ENCODE peak calls at places on chromosome 10, in eight cellular contexts. R is stimulated activated CD4-positive, alpha-beta T cell treated with anti-CD3 and anti-CD28 coated beads, Interleukin-4, amount 100 ng/mL, for 48 hours; M is NCI-H1105; G is GM12891; Y is glomerular endothelial cell; J is CD8-positive, alpha-beta T cell; A is epithelial cell of esophagus; L is germinal center. F is an unnamed sample.
A peak's percentile ranks its signal among the peaks of the same experiment; 100 is the strongest.

GRCh38 chr10:67697646-67698245 is 1.8 kb upstream of the CTNNA3 start:
- DNase-seq in R (peak; percentile 5), A (peak; percentile 57), M (peak; percentile 18), J (peak; percentile 21), Y (peak; percentile 33), G (peak; percentile 30), L (peak; percentile 37), F (peak; percentile 87)

GRCh38 chr10:12406764-12407400 is 57.5 kb downstream of the CAMK1D start:
- DNase-seq in Y (no peak), G (no peak), J (no peak), M (no peak), L (no peak), R (no peak), A (no peak), F (no peak)

GRCh38 chr10:88974446-88975376 is 15.9 kb upstream of the FAS start:
- DNase-seq in J (no peak), L (no peak), A (no peak), M (no peak), Y (no peak), R (no peak), G (no peak), F (no peak)

GRCh38 chr10:16967866-16968721 is 150.9 kb upstream of the RSU1 start:
- DNase-seq in J (no peak), L (no peak), M (no peak), R (no peak), Y (peak; percentile 78), A (peak; percentile 36), G (no peak), F (no peak)

GRCh38 chr10:70621497-70622078 is 19.0 kb upstream of the PRF1 start:
- DNase-seq in G (no peak), Y (no peak), R (no peak), M (no peak), J (no peak), L (no peak), A (no peak), F (no peak)

GRCh38 chr10:120521880-120522279 is 64.9 kb downstream of the PLPP4 start:
- DNase-seq in R (no peak), L (no peak), G (no peak), Y (no peak), A (no peak), M (no peak), J (no peak), F (no peak)

GRCh38 chr10:126663880-126664279 is 6.6 kb downstream of the C10orf90 start:
- DNase-seq in J (no peak), Y (no peak), R (no peak), A (peak; percentile 28), G (no peak), M (no peak), L (no peak), F (no peak)

GRCh38 chr10:3786295-3786981 is 1.4 kb upstream of the KLF6 start:
- DNase-seq in R (no peak), L (no peak), Y (no peak), G (no peak), M (no peak), A (peak; percentile 88), J (no peak), F (no peak)

GRCh38 chr10:5776881-5777197 is 36.4 kb downstream of the GDI2 start:
- DNase-seq in Y (no peak), M (no peak), G (no peak), L (no peak), A (peak; percentile 48), R (no peak), J (no peak), F (no peak)

GRCh38 chr10:79049931-79050895 is 18.6 kb upstream of the ZMIZ1 start:
- DNase-seq in J (peak; percentile 6), A (no peak), L (no peak), Y (no peak), R (no peak), M (no peak), G (no peak), F (no peak)

GRCh38 chr10:88672041-88672440 is 7.8 kb downstream of the LIPF start:
- DNase-seq in J (no peak), L (no peak), Y (no peak), G (no peak), M (no peak), R (no peak), A (no peak), F (no peak)

GRCh38 chr10:30502266-30503058 is 68.5 kb downstream of the MAP3K8 start:
- DNase-seq in A (peak; percentile 14), R (no peak), J (peak; percentile 59), M (no peak), G (no peak), L (peak; percentile 58), Y (no peak), F (no peak)

F was measured in NCI-H2081.